ENCODE peak calls at places on chromosomes 6 and 20, in eight cellular contexts. F is substantia nigra; W is NCI-H2081; B is NCI-H748 treated with DMSO at 0.1 percent for 48 hours; M is fibroblast of mammary gland; P is activated CD8-positive, alpha-beta memory T cell treated with anti-CD3 and anti-CD28 coated beads, Interleukin-2, amount 50 U/mL, for 4 hours; L is WERI-Rb-1; U is B cell. V is an unnamed sample.

GRCh38 chr6:17985934-17986655 is 1.3 kb downstream of the KIF13A start:
- DNase-seq in F (no peak), W (no peak), B (no peak), M (no peak), P (no peak), L (no peak), U (no peak), V (no peak)

GRCh38 chr6:161257778-161258457 is 15.9 kb downstream of the AGPAT4 start:
- DNase-seq in F (no peak), W (no peak), B (no peak), M (peak), P (no peak), L (no peak), U (no peak), V (no peak)

GRCh38 chr6:118739976-118740771 is 88.8 kb upstream of the CEP85L start:
- DNase-seq in F (no peak), W (no peak), B (no peak), M (no peak), P (no peak), L (no peak), U (no peak), V (no peak)

GRCh38 chr20:40869416-40870147 is 159.0 kb upstream of the TOP1 start:
- DNase-seq in F (no peak), W (no peak), B (no peak), M (no peak), P (no peak), L (no peak), U (no peak), V (no peak)

GRCh38 chr20:54122681-54123586 is 50.9 kb downstream of the CYP24A1 start:
- DNase-seq in F (no peak), W (no peak), B (no peak), M (no peak), P (no peak), L (no peak), U (no peak), V (no peak)

GRCh38 chr20:36378686-36379085 is 72.5 kb downstream of the DLGAP4 start:
- DNase-seq in F (no peak), W (no peak), B (no peak), M (no peak), P (no peak), L (no peak), U (no peak), V (no peak)

GRCh38 chr6:137976430-137976829 is 109.4 kb downstream of the TNFAIP3 start:
- DNase-seq in F (no peak), W (no peak), B (no peak), M (no peak), P (no peak), L (no peak), U (no peak), V (no peak)

GRCh38 chr6:73409395-73409794 is 14.8 kb downstream of the DDX43 start:
- DNase-seq in F (no peak), W (no peak), B (no peak), M (no peak), P (no peak), L (no peak), U (no peak), V (no peak)

GRCh38 chr20:21376631-21377030 is 20.7 kb downstream of the NKX2-4 start:
- DNase-seq in F (no peak), W (no peak), B (no peak), M (no peak), P (no peak), L (no peak), U (no peak), V (no peak)

GRCh38 chr6:4224082-4224978 is 89.0 kb upstream of the ECI2 start:
- DNase-seq in F (no peak), W (no peak), B (no peak), M (peak), P (no peak), L (peak), U (no peak), V (no peak)

GRCh38 chr20:62454936-62455673 is 20.7 kb downstream of the GATA5 start:
- DNase-seq in F (no peak), W (no peak), B (no peak), M (no peak), P (no peak), L (peak), U (no peak), V (no peak)

GRCh38 chr6:79878142-79878748 is 69.1 kb downstream of the ELOVL4 start:
- DNase-seq in F (peak), W (no peak), B (no peak), M (no peak), P (no peak), L (no peak), U (no peak), V (no peak)

GRCh38 chr6:10658910-10659696 is 35.3 kb downstream of the C6orf52 start:
- DNase-seq in F (no peak), W (no peak), B (no peak), M (no peak), P (no peak), L (peak), U (no peak), V (no peak)

GRCh38 chr6:129031051-129031599 is 148.2 kb downstream of the LAMA2 start:
- DNase-seq in F (no peak), W (no peak), B (no peak), M (peak), P (no peak), L (no peak), U (no peak), V (no peak)